ENCODE peak calls at places on chromosome 4, in eight cellular contexts. N is dorsolateral prefrontal cortex; O is sigmoid colon; X is HCT116; F is cardiac fibroblast; D is activated CD8-positive, alpha-beta T cell treated with anti-CD3 and anti-CD28 coated beads for 36 hours; I is foreskin fibroblast; M is Caco-2. B is an unnamed sample.

GRCh38 chr4:20026456-20026855 is 225.2 kb upstream of the SLIT2 start:
- DNase-seq in N (no peak), O (no peak), X (no peak), M (no peak), F (peak; percentile 19), D (no peak), I (no peak), B (no peak)

GRCh38 chr4:159705334-159705733 is 602.5 kb downstream of the RAPGEF2 start:
- DNase-seq in O (no peak), I (no peak), X (no peak), M (no peak), N (no peak), D (no peak), F (no peak), B (peak; percentile 55)

GRCh38 chr4:83320548-83320947 is 14.1 kb downstream of the HPSE start:
- DNase-seq in X (no peak), D (peak; percentile 59), O (peak; percentile 78), I (peak; percentile 68), M (no peak), N (peak; percentile 32), F (peak; percentile 72), B (no peak)

GRCh38 chr4:139282375-139283075 is 2.5 kb upstream of the MGARP start:
- DNase-seq in O (no peak), X (no peak), M (no peak), I (no peak), N (no peak), D (no peak), F (peak; percentile 24), B (no peak)

GRCh38 chr4:185672151-185672550 is 136.8 kb upstream of the PDLIM3 start:
- DNase-seq in F (no peak), O (no peak), I (no peak), X (no peak), N (no peak), M (no peak), D (no peak), B (no peak)

GRCh38 chr4:6621556-6621927 is 18.9 kb upstream of the MRFAP1 start:
- DNase-seq in I (no peak), X (no peak), O (peak; percentile 44), F (no peak), D (no peak), M (no peak), N (no peak), B (no peak)

GRCh38 chr4:89226665-89227572 is 80.7 kb downstream of the GPRIN3 start:
- DNase-seq in D (peak; percentile 87), I (peak; percentile 47), O (peak; percentile 84), X (peak; percentile 82), N (peak; percentile 82), M (peak; percentile 77), F (peak; percentile 85), B (peak; percentile 59)

GRCh38 chr4:48570646-48571220 is 80.7 kb downstream of the ZAR1 start:
- DNase-seq in X (no peak), I (peak; percentile 68), F (peak; percentile 80), N (no peak), M (no peak), D (no peak), O (no peak), B (no peak)

GRCh38 chr4:11367371-11367770 is 61.3 kb downstream of the HS3ST1 start:
- DNase-seq in I (no peak), F (peak; percentile 81), N (peak; percentile 82), X (no peak), O (peak; percentile 93), D (no peak), M (no peak), B (no peak)

GRCh38 chr4:6991249-6991648 is 51.9 kb upstream of the TADA2B start:
- DNase-seq in D (no peak), X (no peak), N (no peak), O (no peak), M (no peak), F (no peak), I (no peak), B (no peak)

GRCh38 chr4:53508446-53508845 is 82.8 kb downstream of the LNX1 start:
- DNase-seq in O (no peak), I (peak; percentile 69), M (no peak), N (no peak), F (peak; percentile 96), D (no peak), X (no peak), B (no peak)

GRCh38 chr4:69799337-69799736 is 38.9 kb upstream of the SULT1B1 start:
- DNase-seq in X (no peak), D (no peak), M (no peak), I (no peak), O (no peak), N (no peak), F (no peak), B (no peak)

GRCh38 chr4:71559957-71560541 is 221.2 kb downstream of the SLC4A4 start:
- DNase-seq in F (peak; percentile 62), I (no peak), M (no peak), N (no peak), D (no peak), O (no peak), X (no peak), B (no peak)

GRCh38 chr4:80014531-80014930 is 58.5 kb downstream of the ANTXR2 start:
- DNase-seq in N (no peak), M (no peak), X (no peak), O (no peak), F (no peak), I (no peak), D (no peak), B (no peak)

DNA sequence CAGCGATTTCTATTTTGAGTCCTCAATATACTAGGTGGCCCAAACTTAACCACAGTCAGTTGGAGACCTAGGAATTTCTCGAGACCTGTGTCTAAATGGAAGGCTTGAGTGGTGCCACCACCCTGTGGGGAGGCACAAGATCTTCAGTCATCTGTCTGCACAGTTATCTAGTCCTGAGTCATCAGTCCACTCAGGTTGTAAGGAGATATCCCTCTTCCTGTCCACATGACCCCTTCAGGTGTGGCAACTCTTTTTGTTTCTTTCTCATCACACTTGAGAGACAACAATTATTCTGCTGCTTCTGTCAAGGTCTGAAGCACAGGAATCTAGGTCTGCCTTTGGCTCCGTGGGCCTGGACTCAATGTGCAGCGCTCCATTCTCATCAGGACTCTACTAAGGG is 64.4 kb upstream of the IBSP start:
- DNase-seq in N (no peak), X (no peak), O (no peak), I (no peak), M (no peak), D (no peak), F (no peak), B (no peak)
- TF ChIP-seq CTCF in N (no peak), X (no peak), O (no peak), I (no peak), M (no peak), D (no peak), F (no peak), B (no peak)

GRCh38 chr4:40055379-40055872 is 1.2 kb upstream of the N4BP2 start:
- DNase-seq in O (no peak), D (peak; percentile 82), M (no peak), F (no peak), N (no peak), I (no peak), X (no peak), B (no peak)
- TF ChIP-seq CTCF in O (no peak), D (no peak), M (no peak), F (no peak), N (no peak), I (no peak), X (no peak), B (no peak)

DNA sequence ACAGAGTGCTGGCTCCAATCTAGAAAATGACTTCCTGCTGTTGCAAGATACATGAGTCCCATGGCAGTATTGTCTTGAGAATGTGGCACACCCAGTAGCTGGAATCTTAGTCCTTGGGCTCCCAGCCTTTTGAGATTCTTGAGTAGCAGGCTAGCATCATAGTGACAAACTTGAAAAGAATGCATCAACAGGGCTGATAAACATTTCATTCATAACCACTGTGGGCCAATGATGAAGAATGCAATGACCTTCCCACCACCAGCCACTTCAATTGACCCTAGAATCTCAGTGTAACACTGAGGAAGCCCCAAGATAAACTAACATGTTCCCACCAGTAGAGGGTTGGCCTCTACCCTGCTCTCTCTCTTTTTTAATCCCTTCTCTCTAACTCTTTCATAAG is 329.3 kb downstream of the GBA3 start:
- DNase-seq in D (no peak), X (no peak), I (peak; percentile 66), O (no peak), F (peak; percentile 58), M (peak; percentile 41), N (no peak), B (no peak)
- TF ChIP-seq CTCF in D (no peak), X (no peak), I (no peak), O (no peak), F (no peak), M (no peak), N (no peak), B (no peak)

GRCh38 chr4:112145820-112146813 is 863 bp downstream of the FAM241A start:
- DNase-seq in M (peak; percentile 40), N (peak; percentile 29), X (no peak), O (peak; percentile 66), I (peak; percentile 28), F (peak; percentile 63), D (peak; percentile 85), B (peak; percentile 55)
- TF ChIP-seq CTCF in M (no peak), N (no peak), X (peak; percentile 6), O (no peak), I (peak; percentile 14), F (peak; percentile 21), D (no peak), B (no peak)

GRCh38 chr4:96301727-96302126 is 461.8 kb downstream of the PDHA2 start:
- DNase-seq in M (no peak), X (no peak), D (no peak), O (no peak), N (no peak), I (no peak), F (no peak), B (no peak)
- TF ChIP-seq CTCF in M (no peak), X (no peak), D (no peak), O (no peak), N (no peak), I (no peak), F (no peak), B (no peak)

GRCh38 chr4:177509346-177509745 is 67.1 kb upstream of the AGA start:
- DNase-seq in O (no peak), M (no peak), N (no peak), X (no peak), F (no peak), D (no peak), I (no peak), B (no peak)

GRCh38 chr4:177508662-177509061 is 66.4 kb upstream of the AGA start:
- DNase-seq in N (no peak), O (no peak), M (no peak), X (no peak), I (no peak), D (no peak), F (no peak), B (no peak)

GRCh38 chr4:177499537-177499936 is 57.3 kb upstream of the AGA start:
- DNase-seq in N (no peak), O (no peak), I (no peak), F (no peak), M (no peak), X (no peak), D (no peak), B (no peak)

GRCh38 chr4:177505171-177505615 is 63.0 kb upstream of the AGA start:
- DNase-seq in M (peak; percentile 50), I (no peak), D (no peak), X (no peak), N (no peak), F (no peak), O (no peak), B (peak; percentile 4)
- TF ChIP-seq CTCF in M (no peak), I (no peak), D (no peak), X (peak; percentile 42), N (no peak), F (no peak), O (no peak), B (peak; percentile 34)

B was measured in A673.